ENCODE peak calls at places on chromosome 2, in four cellular contexts. H, M, L and O are unnamed samples.

GRCh38 chr2:232761301-232761907 is 15.0 kb downstream of the KCNJ13 start:
- DNase-seq in H (no peak), M (no peak), L (no peak), O (peak)

GRCh38 chr2:187917535-187917934 is 363.3 kb upstream of the TFPI start:
- DNase-seq in H (no peak), M (no peak), L (no peak), O (no peak)

GRCh38 chr2:127532296-127532695 is 3.2 kb upstream of the MYO7B start:
- DNase-seq in H (no peak), M (no peak), L (no peak), O (no peak)

GRCh38 chr2:39521876-39522517 is 84.9 kb upstream of the MAP4K3 start:
- DNase-seq in H (no peak), M (no peak), L (no peak), O (no peak)

GRCh38 chr2:108621087-108621559 is 86.9 kb downstream of the LIMS1 start:
- DNase-seq in H (peak), M (no peak), L (no peak), O (no peak)

GRCh38 chr2:144515694-144516416 is 4.1 kb downstream of the ZEB2 start:
- DNase-seq in H (peak), M (no peak), L (no peak), O (no peak)

GRCh38 chr2:98807221-98807620 is 76.3 kb upstream of the MGAT4A start:
- DNase-seq in H (no peak), M (no peak), L (no peak), O (no peak)

GRCh38 chr2:230991598-230991997 is 4.3 kb upstream of the SPATA3 start:
- DNase-seq in H (no peak), M (no peak), L (no peak), O (no peak)

GRCh38 chr2:9982891-9983290 is 31.4 kb downstream of the GRHL1 start:
- DNase-seq in H (no peak), M (no peak), L (no peak), O (no peak)

GRCh38 chr2:219419331-219420197 is 1.4 kb downstream of the DES start:
- DNase-seq in H (peak), M (no peak), L (no peak), O (no peak)

GRCh38 chr2:3411103-3411502 is 31.6 kb downstream of the TRAPPC12 start:
- DNase-seq in H (no peak), M (no peak), L (no peak), O (no peak)

GRCh38 chr2:66445076-66445724 is 10.3 kb downstream of the MEIS1 start:
- DNase-seq in H (no peak), M (no peak), L (no peak), O (no peak)

GRCh38 chr2:123040506-123040905 is 984.6 kb upstream of the CNTNAP5 start:
- DNase-seq in H (no peak), M (no peak), L (no peak), O (no peak)

GRCh38 chr2:43537137-43537536 is 58.7 kb downstream of the THADA start:
- DNase-seq in H (no peak), M (no peak), L (no peak), O (peak)

GRCh38 chr2:112321375-112322320 is 46.3 kb downstream of the ZC3H6 start:
- DNase-seq in H (no peak), M (no peak), L (no peak), O (no peak)

GRCh38 chr2:121030523-121030922 is 254.5 kb downstream of the TFCP2L1 start:
- DNase-seq in H (no peak), M (no peak), L (no peak), O (no peak)

GRCh38 chr2:187971893-187972292 is 319.8 kb upstream of the GULP1 start:
- DNase-seq in H (no peak), M (no peak), L (no peak), O (no peak)

GRCh38 chr2:7014201-7014640 is 97.0 kb downstream of the RNF144A start:
- DNase-seq in H (peak), M (no peak), L (no peak), O (peak)

GRCh38 chr2:85425588-85425987 is 7.1 kb downstream of the SH2D6 start:
- DNase-seq in H (no peak), M (no peak), L (no peak), O (no peak)

GRCh38 chr2:27501042-27501441 is 4.4 kb downstream of the GCKR start:
- DNase-seq in H (no peak), M (no peak), L (no peak), O (no peak)

GRCh38 chr2:112831956-112832567 is 4.5 kb downstream of the IL1B start:
- DNase-seq in H (no peak), M (peak), L (no peak), O (no peak)

GRCh38 chr2:45261746-45262145 is 252.5 kb upstream of the SIX2 start:
- DNase-seq in H (no peak), M (no peak), L (no peak), O (no peak)

GRCh38 chr2:102839668-102840388 is 78.0 kb downstream of the TMEM182 start:
- DNase-seq in H (peak), M (peak), L (peak), O (no peak)

GRCh38 chr2:32947484-32948143 is 861 bp downstream of the LTBP1 start:
- DNase-seq in H (peak), M (no peak), L (peak), O (no peak)

GRCh38 chr2:226798422-226799210 is 1.0 kb downstream of the IRS1 start:
- DNase-seq in H (no peak), M (no peak), L (peak), O (no peak)

GRCh38 chr2:220315098-220315785 is 687.8 kb downstream of the SLC4A3 start:
- DNase-seq in H (no peak), M (no peak), L (no peak), O (no peak)

GRCh38 chr2:85212846-85213245 is 79.7 kb downstream of the TCF7L1 start:
- DNase-seq in H (no peak), M (no peak), L (no peak), O (no peak)

GRCh38 chr2:218894168-218895157 is 13.8 kb downstream of the WNT10A start:
- DNase-seq in H (no peak), M (no peak), L (no peak), O (no peak)

GRCh38 chr2:43300781-43301586 is 74.6 kb upstream of the ZFP36L2 start:
- DNase-seq in H (no peak), M (no peak), L (no peak), O (no peak)

GRCh38 chr2:150473767-150474166 is 13.7 kb downstream of the RND3 start:
- DNase-seq in H (no peak), M (no peak), L (no peak), O (no peak)

GRCh38 chr2:212905640-212906201 is 245.7 kb downstream of the IKZF2 start:
- DNase-seq in H (no peak), M (no peak), L (no peak), O (no peak)

GRCh38 chr2:8333177-8333831 is 348.6 kb upstream of the ID2 start:
- DNase-seq in H (no peak), M (no peak), L (no peak), O (no peak)

GRCh38 chr2:8332646-8333045 is 349.2 kb upstream of the ID2 start:
- DNase-seq in H (no peak), M (no peak), L (no peak), O (no peak)

GRCh38 chr2:8337321-8337720 is 344.5 kb upstream of the ID2 start:
- DNase-seq in H (no peak), M (no peak), L (no peak), O (no peak)

GRCh38 chr2:8329660-8330622 is 351.9 kb upstream of the ID2 start:
- DNase-seq in H (no peak), M (no peak), L (no peak), O (no peak)

GRCh38 chr2:8334866-8335325 is 347.0 kb upstream of the ID2 start:
- DNase-seq in H (no peak), M (no peak), L (no peak), O (peak)
- TF ChIP-seq SPI1 in H (no peak), M (no peak), L (no peak), O (no peak)

GRCh38 chr2:177093384-177093783 is 119.2 kb upstream of the HNRNPA3 start:
- DNase-seq in H (no peak), M (no peak), L (no peak), O (no peak)

GRCh38 chr2:177084607-177085006 is 128.0 kb upstream of the HNRNPA3 start:
- DNase-seq in H (no peak), M (no peak), L (no peak), O (no peak)

GRCh38 chr2:177088542-177088941 is 124.1 kb upstream of the HNRNPA3 start:
- DNase-seq in H (no peak), M (no peak), L (no peak), O (no peak)
- TF ChIP-seq SPI1 in H (no peak), M (no peak), L (no peak), O (no peak)

GRCh38 chr2:204487447-204488229 is 57.6 kb upstream of the PARD3B start:
- DNase-seq in H (no peak), M (no peak), L (no peak), O (no peak)

GRCh38 chr2:204483497-204484164 is 61.6 kb upstream of the PARD3B start:
- DNase-seq in H (peak), M (no peak), L (no peak), O (no peak)

GRCh38 chr2:204491528-204491927 is 53.7 kb upstream of the PARD3B start:
- DNase-seq in H (no peak), M (no peak), L (no peak), O (no peak)

GRCh38 chr2:204492417-204492816 is 52.9 kb upstream of the PARD3B start:
- DNase-seq in H (no peak), M (no peak), L (no peak), O (no peak)

GRCh38 chr2:204486855-204487254 is 58.4 kb upstream of the PARD3B start:
- DNase-seq in H (no peak), M (no peak), L (no peak), O (no peak)
- TF ChIP-seq SPI1 in H (peak), M (no peak), L (no peak), O (no peak)

GRCh38 chr2:223589901-223590300 is 12.3 kb downstream of the SCG2 start:
- DNase-seq in H (no peak), M (no peak), L (no peak), O (no peak)
- TF ChIP-seq SPI1 in H (no peak), M (no peak), L (no peak), O (peak)

DNA sequence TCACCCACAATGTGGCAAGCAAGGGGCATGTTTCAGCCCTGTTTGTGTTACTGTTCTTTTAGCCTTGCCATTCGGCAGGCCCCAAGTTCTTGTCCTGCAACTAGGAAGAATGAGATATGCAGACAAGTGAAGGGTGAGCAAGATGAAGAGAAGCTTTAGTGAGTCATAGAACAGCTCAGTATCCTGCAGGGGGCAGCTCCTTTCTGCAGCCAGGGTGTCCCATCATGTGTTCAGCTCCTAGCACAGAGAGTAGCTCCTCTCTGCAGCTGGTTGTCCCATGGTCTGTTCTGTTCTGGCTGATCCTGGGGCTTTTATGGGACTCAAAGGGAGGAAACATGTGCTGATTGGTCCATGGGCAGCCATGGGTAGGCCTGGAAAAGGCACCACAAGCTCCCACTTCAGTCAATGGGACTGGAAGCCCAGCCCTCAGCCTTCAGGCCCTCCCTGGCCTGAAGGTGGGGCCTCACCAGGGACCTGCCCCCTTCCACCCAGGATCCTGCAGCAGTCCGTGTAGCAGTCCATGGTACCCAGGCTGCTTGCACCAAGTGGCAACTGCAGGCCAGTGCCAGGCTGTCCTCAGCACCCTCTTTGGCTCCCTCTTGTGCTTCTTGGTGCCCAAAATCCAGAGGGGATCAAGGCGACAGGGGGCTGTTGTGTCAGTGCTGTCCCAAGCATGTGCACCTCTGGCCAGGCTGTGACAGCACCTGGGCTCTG is 326.4 kb downstream of the NR4A2 start:
- DNase-seq in H (no peak), M (no peak), L (no peak), O (no peak)
- TF ChIP-seq SPI1 in H (no peak), M (no peak), L (no peak), O (no peak)

DNA sequence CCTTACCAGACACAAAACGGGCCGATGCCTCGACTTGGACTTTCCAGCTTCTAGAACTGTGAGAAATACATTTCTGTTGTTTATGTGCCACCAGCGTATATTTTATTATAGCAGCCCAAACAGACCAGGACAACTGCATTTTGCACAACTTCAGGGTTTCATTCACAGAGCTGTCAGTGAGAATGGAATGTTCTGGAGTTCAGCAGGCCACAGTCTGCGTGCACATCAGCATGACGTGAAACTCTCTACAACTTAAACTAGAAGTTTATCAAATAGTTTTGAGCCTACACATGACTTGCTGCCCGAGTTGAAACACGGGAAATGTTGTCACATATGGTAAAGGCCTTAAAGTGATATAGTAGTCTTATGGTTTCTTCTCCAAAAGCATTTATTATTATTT is 3.9 kb upstream of the TRIB2 start:
- DNase-seq in H (no peak), M (no peak), L (no peak), O (no peak)
- TF ChIP-seq SPI1 in H (no peak), M (no peak), L (no peak), O (no peak)

GRCh38 chr2:177064417-177064816 is 148.2 kb upstream of the HNRNPA3 start:
- DNase-seq in H (no peak), M (no peak), L (no peak), O (no peak)
- TF ChIP-seq SPI1 in H (no peak), M (no peak), L (no peak), O (no peak)

DNA sequence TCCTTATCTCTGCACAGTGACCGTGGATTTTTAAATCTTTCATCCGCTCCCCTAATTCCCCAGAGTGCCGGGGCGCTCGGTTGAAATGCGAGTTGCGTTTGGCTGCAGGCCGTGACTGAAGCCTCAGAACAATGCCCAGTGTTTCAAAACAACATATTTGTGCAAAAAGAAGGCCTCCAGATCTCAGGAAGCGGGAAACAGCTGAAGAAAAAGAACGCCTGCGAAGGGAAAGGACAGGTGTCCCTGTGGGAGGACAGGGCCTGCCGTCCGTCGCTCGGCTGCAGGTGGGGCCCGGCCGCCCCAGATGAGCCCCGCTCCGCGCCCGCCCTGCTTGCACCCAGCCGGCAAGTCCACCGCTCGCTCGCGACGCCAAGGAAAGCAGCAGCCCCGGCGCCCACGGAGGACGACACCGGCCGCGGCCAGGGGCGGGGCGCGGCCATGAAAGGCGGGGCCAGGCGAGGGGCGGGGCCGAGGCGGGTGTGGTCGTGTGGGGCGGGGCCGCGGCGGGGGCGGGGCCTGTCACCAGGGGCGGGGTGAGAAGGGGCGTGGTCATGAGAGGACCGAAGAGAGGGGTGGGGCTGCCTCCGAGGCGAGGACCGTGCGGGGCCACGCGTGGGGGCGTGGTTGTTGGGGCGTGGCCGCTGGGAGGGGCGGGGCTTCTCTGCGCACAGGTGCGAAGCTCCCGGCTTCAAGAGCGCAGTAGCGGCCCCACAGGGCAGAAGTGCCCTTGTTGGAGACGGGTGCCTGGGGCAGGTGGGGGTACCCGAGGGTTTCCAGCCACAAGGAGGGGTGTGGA is 17.6 kb upstream of the BOK start:
- DNase-seq in H (peak), M (no peak), L (peak), O (no peak)
- TF ChIP-seq SPI1 in H (no peak), M (no peak), L (no peak), O (no peak)

DNA sequence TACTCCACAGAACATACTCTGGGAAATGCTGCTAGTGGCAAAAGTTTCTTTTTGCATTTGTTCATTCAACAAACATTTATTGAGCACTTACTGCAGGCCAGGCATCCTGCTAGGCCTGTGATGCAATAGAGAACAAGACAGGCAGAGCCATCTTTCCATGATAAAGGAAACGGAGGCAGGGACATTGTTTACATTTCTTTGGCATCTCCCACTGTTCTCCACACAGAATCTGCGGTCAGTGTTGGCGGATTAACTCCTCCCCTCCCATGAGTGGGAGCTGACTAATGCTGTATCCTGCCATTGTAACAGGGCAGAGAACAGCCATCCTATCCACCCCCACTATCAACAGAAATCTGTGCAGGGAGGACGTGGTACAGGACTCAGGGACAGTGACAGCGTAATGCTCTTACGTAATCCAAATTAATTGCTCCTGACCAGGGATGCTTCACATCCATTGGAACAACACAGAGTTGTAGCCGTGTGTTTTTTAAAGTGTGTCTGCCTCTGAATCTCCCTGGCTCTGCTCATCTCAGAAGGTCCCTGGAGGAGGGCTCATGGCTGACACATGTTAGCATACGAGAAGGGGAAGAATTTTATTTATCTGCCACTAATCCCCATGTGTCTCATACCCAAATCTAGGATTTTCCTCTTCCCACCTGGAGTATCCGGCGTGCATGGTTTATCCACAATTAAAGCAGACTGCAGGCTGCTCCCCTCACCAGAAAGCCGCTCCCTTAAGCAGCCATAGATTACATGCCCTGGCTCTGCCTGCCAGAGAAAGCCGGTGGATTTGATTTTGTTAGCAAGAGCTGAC is 32.3 kb downstream of the STEAP3 start:
- DNase-seq in H (no peak), M (no peak), L (no peak), O (no peak)
- TF ChIP-seq SPI1 in H (no peak), M (no peak), L (no peak), O (no peak)

GRCh38 chr2:170745263-170745662 is 24.9 kb upstream of the ERICH2 start:
- DNase-seq in H (no peak), M (no peak), L (no peak), O (no peak)

GRCh38 chr2:170743530-170744239 is 26.5 kb upstream of the ERICH2 start:
- DNase-seq in H (peak), M (no peak), L (no peak), O (no peak)

GRCh38 chr2:170742896-170743529 is 27.2 kb upstream of the ERICH2 start:
- DNase-seq in H (no peak), M (no peak), L (no peak), O (no peak)

GRCh38 chr2:170744248-170745002 is 25.8 kb upstream of the ERICH2 start:
- DNase-seq in H (peak), M (no peak), L (no peak), O (peak)

GRCh38 chr2:170747921-170748320 is 22.3 kb upstream of the ERICH2 start:
- DNase-seq in H (peak), M (no peak), L (no peak), O (no peak)
- TF ChIP-seq SPI1 in H (no peak), M (no peak), L (no peak), O (no peak)